ENCODE peak calls at places on chromosomes 2 and 18, in six cellular contexts. H is right atrium auricular region, B is vagina, O is adrenal gland, Z is Karpas-422, K is AG04450. S is an unnamed sample.
A peak's percentile ranks its signal among the peaks of the same experiment; 100 is the strongest.

GRCh38 chr2:9994462-9994861 is 43.0 kb downstream of the GRHL1 start:
- DNase-seq in Z (no peak), O (no peak), H (no peak), B (no peak), K (no peak), S (no peak)

GRCh38 chr2:45654250-45654649 is 2.8 kb downstream of the PRKCE start:
- DNase-seq in H (no peak), Z (no peak), K (no peak), O (no peak), B (no peak), S (no peak)

GRCh38 chr18:38923136-38923535 is 1357.5 kb upstream of the CELF4 start:
- DNase-seq in O (no peak), Z (no peak), B (no peak), K (no peak), H (no peak), S (no peak)

GRCh38 chr2:41937921-41938708 is 109.7 kb upstream of the PKDCC start:
- DNase-seq in H (no peak), O (no peak), Z (no peak), B (no peak), K (no peak), S (no peak)

GRCh38 chr2:74908763-74909444 is 49.5 kb upstream of the POLE4 start:
- DNase-seq in B (no peak), K (no peak), O (no peak), H (no peak), Z (no peak), S (no peak)

GRCh38 chr2:31430439-31431165 is 16.1 kb upstream of the XDH start:
- DNase-seq in K (no peak), Z (no peak), H (no peak), B (no peak), O (no peak), S (no peak)

GRCh38 chr2:60337142-60337497 is 216.3 kb downstream of the BCL11A start:
- DNase-seq in K (no peak), H (no peak), O (no peak), B (peak; percentile 60), Z (peak; percentile 71), S (no peak)

GRCh38 chr2:215447673-215448081 is 11.8 kb upstream of the FN1 start:
- DNase-seq in H (no peak), O (no peak), Z (no peak), K (no peak), B (no peak), S (no peak)

GRCh38 chr2:168782271-168782670 is 20.2 kb upstream of the NOSTRIN start:
- DNase-seq in B (no peak), K (no peak), O (no peak), Z (no peak), H (no peak), S (no peak)

GRCh38 chr2:218896501-218897393 is 16.1 kb downstream of the WNT10A start:
- DNase-seq in B (peak; percentile 79), K (no peak), H (peak; percentile 53), Z (peak; percentile 70), O (no peak), S (no peak)

GRCh38 chr18:44594779-44595467 is 85.8 kb upstream of the SETBP1 start:
- DNase-seq in Z (no peak), O (no peak), H (no peak), K (no peak), B (no peak), S (no peak)

GRCh38 chr2:85265304-85265703 is 62.5 kb downstream of the TGOLN2 start:
- DNase-seq in H (no peak), B (no peak), K (no peak), Z (no peak), O (no peak), S (no peak)

GRCh38 chr2:27638023-27638637 is 9.3 kb downstream of the GPN1 start:
- DNase-seq in K (peak; percentile 45), O (no peak), B (no peak), Z (no peak), H (no peak), S (peak; percentile 97)

GRCh38 chr2:10167316-10167715 is 44.8 kb downstream of the RRM2 start:
- DNase-seq in H (no peak), K (no peak), O (no peak), B (no peak), Z (no peak), S (no peak)

GRCh38 chr18:7855051-7855450 is 287.9 kb downstream of the PTPRM start:
- DNase-seq in B (no peak), H (no peak), Z (no peak), K (no peak), O (no peak), S (no peak)

GRCh38 chr18:9890191-9890590 is 4.4 kb downstream of the TXNDC2 start:
- DNase-seq in Z (no peak), H (no peak), K (no peak), B (no peak), O (no peak), S (no peak)

GRCh38 chr2:16186661-16187516 is 246.5 kb downstream of the MYCN start:
- DNase-seq in B (no peak), K (no peak), H (no peak), O (no peak), Z (no peak), S (no peak)

GRCh38 chr2:120775801-120776589 is 40.3 kb downstream of the GLI2 start:
- DNase-seq in B (no peak), H (no peak), Z (no peak), K (no peak), O (no peak), S (no peak)

GRCh38 chr2:214577769-214578168 is 166.9 kb downstream of the VWC2L start:
- DNase-seq in K (no peak), O (no peak), B (no peak), H (no peak), Z (no peak), S (no peak)

GRCh38 chr2:162007447-162008040 is 66.5 kb downstream of the DPP4 start:
- DNase-seq in B (no peak), Z (peak; percentile 60), H (no peak), K (no peak), O (no peak), S (no peak)

GRCh38 chr2:240111253-240111652 is 24.9 kb downstream of the COPS9 start:
- DNase-seq in O (no peak), K (no peak), B (no peak), H (no peak), Z (no peak), S (no peak)

GRCh38 chr2:215745316-215745715 is 268.0 kb downstream of the MREG start:
- DNase-seq in O (no peak), H (no peak), Z (no peak), B (no peak), K (no peak), S (no peak)

GRCh38 chr2:9230051-9230802 is 23.6 kb downstream of the ASAP2 start:
- DNase-seq in K (no peak), Z (no peak), B (no peak), O (no peak), H (no peak), S (no peak)

GRCh38 chr2:118403658-118404451 is 315.6 kb downstream of the INSIG2 start:
- DNase-seq in O (no peak), K (no peak), H (no peak), B (no peak), Z (no peak), S (no peak)

GRCh38 chr2:86017901-86018896 is 87.5 kb downstream of the POLR1A start:
- DNase-seq in B (no peak), H (no peak), Z (no peak), O (peak; percentile 62), K (no peak), S (no peak)

GRCh38 chr2:43105586-43106562 is 120.5 kb downstream of the ZFP36L2 start:
- DNase-seq in H (no peak), Z (peak; percentile 56), O (no peak), K (peak; percentile 59), B (no peak), S (no peak)

GRCh38 chr2:236549165-236549564 is 20.5 kb upstream of the ACKR3 start:
- DNase-seq in H (no peak), O (no peak), B (peak; percentile 40), K (no peak), Z (no peak), S (no peak)

GRCh38 chr2:33278245-33278943 is 198.1 kb upstream of the RASGRP3 start:
- DNase-seq in O (no peak), H (peak; percentile 75), B (no peak), K (no peak), Z (no peak), S (no peak)

GRCh38 chr2:33274524-33274923 is 201.9 kb upstream of the RASGRP3 start:
- DNase-seq in H (no peak), K (no peak), Z (no peak), O (no peak), B (no peak), S (no peak)

GRCh38 chr2:33275689-33276444 is 200.6 kb upstream of the RASGRP3 start:
- DNase-seq in O (peak; percentile 64), K (peak; percentile 34), B (no peak), Z (no peak), H (peak; percentile 91), S (peak; percentile 83)

GRCh38 chr2:33273479-33273878 is 203.0 kb upstream of the RASGRP3 start:
- DNase-seq in K (no peak), H (no peak), O (no peak), Z (no peak), B (no peak), S (no peak)

GRCh38 chr2:33276868-33277503 is 199.5 kb upstream of the RASGRP3 start:
- DNase-seq in K (no peak), O (no peak), Z (no peak), H (no peak), B (no peak), S (no peak)
- H3K27ac ChIP-seq in K (no peak overlapping the region), O (no peak overlapping the region), Z (no peak overlapping the region), H (peak overlapping the region; percentile 65), B (peak overlapping the region; percentile 80), S (no peak overlapping the region)

DNA sequence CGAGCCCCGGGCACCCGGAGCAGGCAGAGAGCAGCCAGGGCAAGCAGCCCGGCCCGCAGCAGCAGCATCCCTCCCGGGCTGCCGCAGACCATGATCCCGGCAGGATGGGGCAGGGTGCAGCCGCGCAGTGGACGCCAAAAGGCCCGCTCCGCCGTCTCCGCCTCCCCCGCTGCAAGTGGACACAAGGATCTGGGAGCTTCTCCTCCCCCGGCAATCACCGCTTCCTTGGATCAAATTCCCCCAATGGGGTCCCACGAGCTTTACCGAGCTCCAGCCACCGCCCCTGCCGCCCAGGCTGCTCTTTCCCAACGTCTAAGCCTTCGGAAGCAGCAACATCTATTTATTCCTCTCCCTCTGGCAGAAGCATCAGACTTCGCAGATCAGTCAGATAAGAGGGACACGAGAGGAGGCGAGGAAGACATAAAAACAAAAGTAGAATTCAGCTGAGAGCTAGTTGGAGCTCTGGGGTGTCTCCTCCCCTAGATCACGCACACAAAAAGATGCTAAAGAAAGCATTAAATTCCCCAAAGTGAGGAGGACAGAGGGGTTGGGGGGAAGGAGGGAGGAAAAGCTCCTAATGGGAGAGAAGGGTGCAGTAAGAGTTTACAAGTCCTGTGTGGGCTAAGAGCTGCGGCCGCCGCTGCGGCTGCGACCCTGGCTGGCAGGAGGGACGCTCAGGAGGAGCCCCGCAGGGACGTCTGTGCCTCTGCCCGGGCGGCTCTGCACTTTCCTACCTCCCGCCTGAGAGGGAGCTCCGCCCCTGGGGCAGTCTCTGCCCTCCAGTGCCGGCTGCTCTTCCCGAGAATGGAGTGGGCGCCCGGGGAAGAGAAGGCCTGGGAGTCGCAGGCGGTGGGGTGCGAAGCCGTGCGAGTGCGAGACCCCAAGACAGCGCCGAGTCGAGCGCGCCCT is at the start of gene FRZB:
- DNase-seq in H (peak; percentile 74), O (peak; percentile 24), Z (no peak), K (peak; percentile 26), B (peak; percentile 89), S (no peak)
- H3K27ac ChIP-seq in H (peak within 1 kb of the TSS; percentile 47), O (no peak within 1 kb of the TSS), Z (no peak within 1 kb of the TSS), K (peak within 1 kb of the TSS; percentile 4), B (peak within 1 kb of the TSS; percentile 73), S (no peak within 1 kb of the TSS)

GRCh38 chr18:3177902-3178687 is 41.7 kb downstream of the MYOM1 start:
- DNase-seq in Z (peak; percentile 88), K (no peak), H (peak; percentile 67), O (peak; percentile 34), B (no peak), S (no peak)
- H3K27ac ChIP-seq in Z (peak overlapping the region; percentile 45), K (no peak overlapping the region), H (no peak overlapping the region), O (no peak overlapping the region), B (no peak overlapping the region), S (no peak overlapping the region)

GRCh38 chr2:242004223-242004901 is 134.8 kb downstream of the RTP5 start:
- DNase-seq in B (no peak), O (peak; percentile 5), H (no peak), Z (no peak), K (no peak), S (no peak)
- H3K27ac ChIP-seq in B (no peak overlapping the region), O (no peak overlapping the region), H (no peak overlapping the region), Z (no peak overlapping the region), K (no peak overlapping the region), S (no peak overlapping the region)

S was measured in epithelial cell of prostate.